ENCODE peak calls at places on chromosomes 7 and 10, in nine cellular contexts. B is foreskin fibroblast; F is stimulated activated CD8-positive, alpha-beta memory T cell treated with anti-CD3 and anti-CD28 coated beads, Interleukin-15, amount 100 ng/mL, for 48 hours; E is esophagus muscularis mucosa; S is M059J; V is stimulated activated naive CD4-positive, alpha-beta T cell treated with Interleukin-2 at 50 U/mL for 16 hours; I is iPS DF 6.9; L is amniotic epithelial cell; M is EH. G is an unnamed sample.
A peak's percentile ranks its signal among the peaks of the same experiment; 100 is the strongest.

GRCh38 chr10:3124412-3125175 is 48.0 kb downstream of the PITRM1 start:
- DNase-seq in B (no peak), F (no peak), E (no peak), S (no peak), V (no peak), I (no peak), L (no peak), M (no peak), G (no peak)

GRCh38 chr10:123139521-123140163 is 3.9 kb downstream of the HMX3 start:
- DNase-seq in B (no peak), F (no peak), E (peak; percentile 74), S (peak; percentile 36), V (no peak), I (no peak), L (peak; percentile 46), M (no peak), G (peak; percentile 36)

GRCh38 chr10:6195376-6195775 is 7.4 kb upstream of the PFKFB3 start:
- DNase-seq in B (no peak), F (no peak), E (no peak), S (peak; percentile 72), V (no peak), I (no peak), L (peak; percentile 55), M (peak; percentile 74), G (no peak)

GRCh38 chr7:28389504-28390385 is 22.6 kb upstream of the CREB5 start:
- DNase-seq in B (peak; percentile 52), F (no peak), E (peak; percentile 57), S (peak; percentile 62), V (no peak), I (no peak), L (peak; percentile 67), M (peak; percentile 67), G (no peak)

GRCh38 chr7:102942181-102942882 is 29.5 kb downstream of the LRRC17 start:
- DNase-seq in B (no peak), F (no peak), E (no peak), S (no peak), V (no peak), I (no peak), L (peak; percentile 29), M (no peak), G (no peak)

GRCh38 chr10:71045188-71045841 is 156.9 kb upstream of the PCBD1 start:
- DNase-seq in B (no peak), F (no peak), E (no peak), S (no peak), V (no peak), I (no peak), L (no peak), M (no peak), G (no peak)

GRCh38 chr7:151109094-151110048 is 23.1 kb downstream of the AGAP3 start:
- DNase-seq in B (no peak), F (no peak), E (no peak), S (no peak), V (no peak), I (no peak), L (peak; percentile 81), M (peak; percentile 57), G (no peak)

GRCh38 chr7:6273380-6273837 is 985 bp upstream of the CYTH3 start:
- DNase-seq in B (no peak), F (no peak), E (no peak), S (peak; percentile 54), V (no peak), I (no peak), L (no peak), M (no peak), G (no peak)

GRCh38 chr7:31100870-31101269 is 48.8 kb downstream of the ADCYAP1R1 start:
- DNase-seq in B (no peak), F (no peak), E (no peak), S (no peak), V (no peak), I (no peak), L (no peak), M (no peak), G (no peak)

GRCh38 chr7:158285383-158285770 is 302.2 kb downstream of the PTPRN2 start:
- DNase-seq in B (no peak), F (no peak), E (no peak), S (no peak), V (no peak), I (no peak), L (no peak), M (no peak), G (no peak)

GRCh38 chr7:28293529-28293835 is 112.9 kb upstream of the JAZF1 start:
- DNase-seq in B (no peak), F (no peak), E (no peak), S (peak; percentile 26), V (no peak), I (no peak), L (no peak), M (peak; percentile 22), G (no peak)

GRCh38 chr7:132022188-132022587 is 465.8 kb upstream of the PODXL start:
- DNase-seq in B (no peak), F (no peak), E (no peak), S (no peak), V (no peak), I (no peak), L (no peak), M (no peak), G (no peak)

GRCh38 chr7:31059551-31059950 is 7.4 kb downstream of the ADCYAP1R1 start:
- DNase-seq in B (no peak), F (no peak), E (no peak), S (no peak), V (no peak), I (no peak), L (no peak), M (no peak), G (no peak)

GRCh38 chr7:47915066-47915976 is 32.9 kb downstream of the PKD1L1 start:
- DNase-seq in B (peak; percentile 40), F (no peak), E (no peak), S (no peak), V (no peak), I (no peak), L (no peak), M (peak; percentile 82), G (peak; percentile 71)

GRCh38 chr7:25856056-25856780 is 295.8 kb upstream of the NFE2L3 start:
- DNase-seq in B (no peak), F (no peak), E (no peak), S (peak; percentile 65), V (no peak), I (no peak), L (peak; percentile 47), M (no peak), G (no peak)

GRCh38 chr7:14717711-14718304 is 184.7 kb downstream of the DGKB start:
- DNase-seq in B (no peak), F (no peak), E (no peak), S (no peak), V (no peak), I (no peak), L (peak; percentile 10), M (peak; percentile 22), G (peak; percentile 28)

GRCh38 chr7:29853072-29853471 is 46.8 kb downstream of the WIPF3 start:
- DNase-seq in B (no peak), F (no peak), E (no peak), S (no peak), V (no peak), I (no peak), L (no peak), M (no peak), G (no peak)

GRCh38 chr7:81956520-81956919 is 186.7 kb upstream of the HGF start:
- DNase-seq in B (peak; percentile 33), F (no peak), E (no peak), S (peak; percentile 30), V (no peak), I (peak; percentile 41), L (peak; percentile 57), M (peak; percentile 52), G (peak; percentile 42)

GRCh38 chr10:126504051-126504760 is 115.9 kb upstream of the ADAM12 start:
- DNase-seq in B (peak; percentile 48), F (no peak), E (peak; percentile 83), S (peak; percentile 70), V (no peak), I (peak; percentile 54), L (peak; percentile 53), M (peak; percentile 71), G (no peak)

GRCh38 chr7:43332193-43332796 is 219.8 kb downstream of the HECW1 start:
- DNase-seq in B (no peak), F (no peak), E (no peak), S (no peak), V (no peak), I (no peak), L (no peak), M (no peak), G (no peak)

GRCh38 chr10:85594239-85594638 is 772.4 kb downstream of the GRID1 start:
- DNase-seq in B (no peak), F (no peak), E (peak; percentile 50), S (no peak), V (no peak), I (no peak), L (no peak), M (no peak), G (no peak)

GRCh38 chr10:103786020-103786419 is 69.4 kb downstream of the SH3PXD2A start:
- DNase-seq in B (no peak), F (no peak), E (no peak), S (no peak), V (no peak), I (no peak), L (no peak), M (no peak), G (no peak)

GRCh38 chr10:102452672-102453340 is 1.5 kb upstream of the C10orf95 start:
- DNase-seq in B (peak; percentile 85), F (peak; percentile 73), E (no peak), S (peak; percentile 94), V (peak; percentile 69), I (no peak), L (peak; percentile 46), M (peak; percentile 84), G (no peak)